ENCODE peak calls at places on chromosomes 3 and 15, in eight cellular contexts. W, X, A, E, L, N, C and B are unnamed samples.

GRCh38 chr3:30393079-30393478 is 213.3 kb upstream of the TGFBR2 start:
- DNase-seq in N (no peak), E (no peak), W (no peak), A (no peak), X (no peak), C (no peak), L (no peak), B (no peak)

GRCh38 chr15:100083572-100083971 is 258.2 kb downstream of the ADAMTS17 start:
- DNase-seq in X (no peak), N (peak; percentile 79), A (no peak), W (no peak), E (no peak), C (no peak), L (no peak), B (no peak)

GRCh38 chr3:154188846-154189245 is 67.7 kb downstream of the ARHGEF26 start:
- DNase-seq in W (no peak), C (no peak), L (no peak), A (no peak), N (no peak), E (peak; percentile 15), X (no peak), B (no peak)

GRCh38 chr3:182294256-182294655 is 499.0 kb upstream of the ATP11B start:
- DNase-seq in E (no peak), C (no peak), N (no peak), L (no peak), W (no peak), X (no peak), A (no peak), B (no peak)

GRCh38 chr3:95184038-95184437 is 1121.2 kb downstream of the NSUN3 start:
- DNase-seq in W (no peak), L (no peak), X (no peak), C (no peak), E (no peak), N (no peak), A (no peak), B (no peak)

GRCh38 chr3:24318668-24319287 is 175.9 kb downstream of the THRB start:
- DNase-seq in C (no peak), A (no peak), X (peak; percentile 19), W (no peak), E (peak; percentile 46), N (no peak), L (no peak), B (peak; percentile 8)

GRCh38 chr3:86890997-86891396 is 100.0 kb downstream of the VGLL3 start:
- DNase-seq in A (no peak), N (no peak), W (no peak), C (no peak), X (no peak), L (no peak), E (no peak), B (no peak)

GRCh38 chr15:64247535-64247905 is 84.7 kb upstream of the PPIB start:
- DNase-seq in L (no peak), X (no peak), N (no peak), A (no peak), C (no peak), W (no peak), E (no peak), B (no peak)

GRCh38 chr15:74427607-74428441 is 5.9 kb downstream of the SEMA7A start:
- DNase-seq in A (no peak), N (no peak), L (no peak), X (no peak), C (no peak), W (no peak), E (no peak), B (no peak)

GRCh38 chr3:64956619-64957018 is 268.8 kb upstream of the ADAMTS9 start:
- DNase-seq in W (no peak), A (no peak), C (no peak), E (no peak), X (no peak), N (no peak), L (no peak), B (no peak)

GRCh38 chr15:39413558-39413957 is 167.3 kb upstream of the THBS1 start:
- DNase-seq in L (no peak), X (no peak), N (no peak), A (no peak), E (no peak), C (no peak), W (no peak), B (peak; percentile 51)

GRCh38 chr3:12938258-12938711 is 96.9 kb upstream of the RPL32 start:
- DNase-seq in N (no peak), X (no peak), C (no peak), A (no peak), W (no peak), E (no peak), L (no peak), B (no peak)

GRCh38 chr15:99711685-99712084 is 21.6 kb downstream of the LYSMD4 start:
- DNase-seq in N (no peak), E (no peak), A (no peak), W (no peak), C (no peak), L (no peak), X (no peak), B (no peak)

GRCh38 chr3:134369231-134369741 is 5.0 kb downstream of the AMOTL2 start:
- DNase-seq in N (no peak), W (no peak), X (no peak), E (no peak), C (no peak), A (no peak), L (no peak), B (peak; percentile 69)

GRCh38 chr15:84669726-84670125 is 11.7 kb upstream of the NMB start:
- DNase-seq in C (no peak), A (peak; percentile 90), L (no peak), W (no peak), N (no peak), X (no peak), E (no peak), B (no peak)

GRCh38 chr3:110193114-110193513 is 855.8 kb upstream of the DPPA4 start:
- DNase-seq in C (no peak), W (no peak), L (no peak), E (no peak), X (no peak), N (no peak), A (no peak), B (no peak)

GRCh38 chr15:98647026-98647773 is 1.1 kb upstream of the IGF1R start:
- DNase-seq in A (no peak), C (peak; percentile 88), N (peak; percentile 77), E (no peak), L (peak; percentile 73), X (peak; percentile 91), W (peak; percentile 70), B (peak; percentile 62)

GRCh38 chr3:147415819-147416218 is 6.7 kb downstream of the ZIC1 start:
- DNase-seq in E (no peak), L (no peak), X (no peak), A (no peak), C (no peak), W (no peak), N (no peak), B (no peak)
- TF ChIP-seq CTCF in E (no peak), L (no peak), X (peak; percentile 19), A (peak; percentile 20), C (no peak), W (peak; percentile 18), N (no peak), B (peak; percentile 63)

GRCh38 chr15:32029409-32029861 is 880 bp upstream of the CHRNA7 start:
- DNase-seq in L (peak; percentile 26), E (no peak), C (peak; percentile 72), X (peak; percentile 47), A (no peak), N (no peak), W (peak; percentile 62), B (no peak)

GRCh38 chr15:32033186-32033890 is 3.0 kb downstream of the CHRNA7 start:
- DNase-seq in W (no peak), X (no peak), C (no peak), A (no peak), E (no peak), N (no peak), L (no peak), B (no peak)

GRCh38 chr15:32028921-32029320 is 1.4 kb upstream of the CHRNA7 start:
- DNase-seq in A (no peak), C (peak; percentile 53), X (peak; percentile 11), E (no peak), W (peak; percentile 51), L (no peak), N (no peak), B (no peak)

GRCh38 chr15:32030795-32031194 is 480 bp downstream of the CHRNA7 start:
- DNase-seq in C (peak; percentile 36), A (no peak), E (no peak), N (no peak), L (no peak), W (peak; percentile 18), X (peak; percentile 16), B (no peak)

GRCh38 chr15:32029862-32030781 is at the start of gene CHRNA7:
- DNase-seq in C (peak; percentile 81), N (no peak), X (peak; percentile 63), A (no peak), L (peak; percentile 52), E (peak; percentile 71), W (peak; percentile 67), B (no peak)
- TF ChIP-seq CTCF in C (no peak), N (no peak), X (no peak), A (no peak), L (peak; percentile 27), E (peak; percentile 19), W (peak; percentile 50), B (no peak)

GRCh38 chr3:27666277-27666676 is 55.8 kb downstream of the EOMES start:
- DNase-seq in A (no peak), L (no peak), C (no peak), E (no peak), X (no peak), N (no peak), W (no peak), B (no peak)

GRCh38 chr3:27670619-27671018 is 51.5 kb downstream of the EOMES start:
- DNase-seq in X (no peak), A (no peak), E (no peak), C (no peak), L (no peak), N (no peak), W (no peak), B (no peak)

GRCh38 chr3:27669505-27670085 is 52.5 kb downstream of the EOMES start:
- DNase-seq in A (no peak), E (no peak), W (no peak), L (no peak), X (no peak), N (no peak), C (no peak), B (no peak)

GRCh38 chr3:27667751-27668150 is 54.4 kb downstream of the EOMES start:
- DNase-seq in W (no peak), N (no peak), L (no peak), E (no peak), A (no peak), C (no peak), X (no peak), B (no peak)

DNA sequence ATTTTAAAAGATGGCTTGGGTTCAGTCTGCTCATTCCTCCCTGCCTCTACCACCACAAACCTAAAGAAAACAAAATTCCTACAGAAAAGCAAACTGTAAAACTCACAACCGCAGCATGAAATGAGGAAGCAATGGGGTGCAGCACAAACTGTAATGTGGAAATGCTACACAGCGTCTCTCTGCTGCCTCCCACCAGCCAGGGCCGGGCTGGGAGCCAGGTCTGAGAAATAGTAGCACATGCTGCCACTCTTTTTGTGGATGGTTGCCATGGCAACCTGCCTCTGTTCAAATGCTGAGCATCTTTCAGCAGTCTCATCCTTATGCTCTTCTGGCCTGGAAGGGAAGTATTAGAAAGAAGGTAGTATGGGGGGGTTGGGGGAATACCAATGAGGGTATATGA is 55.4 kb downstream of the EOMES start:
- DNase-seq in N (no peak), A (peak; percentile 59), X (peak; percentile 25), E (no peak), W (peak; percentile 51), C (peak; percentile 32), L (no peak), B (peak; percentile 91)
- TF ChIP-seq CTCF in N (no peak), A (no peak), X (no peak), E (no peak), W (no peak), C (no peak), L (no peak), B (peak; percentile 29)

GRCh38 chr3:42804113-42804830 is at the start of gene HIGD1A:
- DNase-seq in L (peak; percentile 91), A (peak; percentile 71), N (peak; percentile 98), W (peak; percentile 83), X (peak; percentile 91), E (peak; percentile 97), C (peak; percentile 94), B (peak; percentile 91)
- TF ChIP-seq CTCF in L (no peak), A (no peak), N (no peak), W (no peak), X (no peak), E (no peak), C (no peak), B (no peak)